ENCODE peak calls at places on chromosome X, in four cellular contexts. One of them, this sample, is unnamed.
A peak's percentile ranks its signal among the peaks of the same experiment; 100 is the strongest.

GRCh38 chrX:96540111-96540631 is 144.5 kb upstream of the DIAPH2 start:
- DNase-seq in HCT116: no peak
- DNase-seq in stomach: no peak
- DNase-seq in breast epithelium: no peak
- DNase-seq in this sample: no peak

GRCh38 chrX:45422216-45422925 is 221.7 kb upstream of the DIPK2B start:
- DNase-seq in HCT116: no peak
- DNase-seq in stomach: no peak
- DNase-seq in breast epithelium: no peak
- DNase-seq in this sample: no peak

GRCh38 chrX:86141786-86142185 is 6.5 kb upstream of the DACH2 start:
- DNase-seq in stomach: no peak
- DNase-seq in HCT116: no peak
- DNase-seq in breast epithelium: no peak
- DNase-seq in this sample: no peak

GRCh38 chrX:23494741-23495140 is 160.1 kb downstream of the PTCHD1 start:
- DNase-seq in breast epithelium: no peak
- DNase-seq in stomach: no peak
- DNase-seq in HCT116: no peak
- DNase-seq in this sample: no peak

GRCh38 chrX:33128048-33128805 is 83.1 kb downstream of the DMD start:
- DNase-seq in stomach: no peak
- DNase-seq in breast epithelium: no peak
- DNase-seq in HCT116: no peak
- DNase-seq in this sample: no peak

GRCh38 chrX:8738588-8739189 is 6.8 kb upstream of the ANOS1 start:
- DNase-seq in stomach: peak; percentile 59
- DNase-seq in HCT116: no peak
- DNase-seq in breast epithelium: no peak
- DNase-seq in this sample: peak; percentile 18

GRCh38 chrX:72727846-72728245 is 13.7 kb upstream of the PHKA1 start:
- DNase-seq in HCT116: no peak
- DNase-seq in stomach: no peak
- DNase-seq in breast epithelium: no peak
- DNase-seq in this sample: no peak

GRCh38 chrX:114344756-114345155 is 239.1 kb upstream of the HTR2C start:
- DNase-seq in HCT116: peak; percentile 26
- DNase-seq in stomach: no peak
- DNase-seq in breast epithelium: no peak
- DNase-seq in this sample: peak; percentile 34

GRCh38 chrX:41265615-41266014 is 68.3 kb upstream of the DDX3X start:
- DNase-seq in HCT116: no peak
- DNase-seq in breast epithelium: no peak
- DNase-seq in stomach: no peak
- DNase-seq in this sample: no peak

GRCh38 chrX:71621644-71622346 is 3.5 kb upstream of the CXCR3 start:
- DNase-seq in HCT116: no peak
- DNase-seq in breast epithelium: no peak
- DNase-seq in stomach: no peak
- DNase-seq in this sample: no peak

GRCh38 chrX:4844376-4844775 is 1130.9 kb upstream of the PRKX start:
- DNase-seq in HCT116: no peak
- DNase-seq in breast epithelium: no peak
- DNase-seq in stomach: peak; percentile 27
- DNase-seq in this sample: no peak

GRCh38 chrX:31483336-31483735 is 411.5 kb upstream of the FTHL17 start:
- DNase-seq in breast epithelium: peak; percentile 30
- DNase-seq in stomach: no peak
- DNase-seq in HCT116: no peak
- DNase-seq in this sample: no peak

GRCh38 chrX:40172980-40173661 is 75.4 kb upstream of the BCOR start:
- DNase-seq in HCT116: no peak
- DNase-seq in stomach: no peak
- DNase-seq in breast epithelium: no peak
- DNase-seq in this sample: no peak
- TF ChIP-seq POLR2AphosphoS5 in HCT116: no peak
- TF ChIP-seq POLR2AphosphoS5 in stomach: no peak
- TF ChIP-seq POLR2AphosphoS5 in breast epithelium: no peak
- TF ChIP-seq POLR2AphosphoS5 in this sample: no peak

DNA sequence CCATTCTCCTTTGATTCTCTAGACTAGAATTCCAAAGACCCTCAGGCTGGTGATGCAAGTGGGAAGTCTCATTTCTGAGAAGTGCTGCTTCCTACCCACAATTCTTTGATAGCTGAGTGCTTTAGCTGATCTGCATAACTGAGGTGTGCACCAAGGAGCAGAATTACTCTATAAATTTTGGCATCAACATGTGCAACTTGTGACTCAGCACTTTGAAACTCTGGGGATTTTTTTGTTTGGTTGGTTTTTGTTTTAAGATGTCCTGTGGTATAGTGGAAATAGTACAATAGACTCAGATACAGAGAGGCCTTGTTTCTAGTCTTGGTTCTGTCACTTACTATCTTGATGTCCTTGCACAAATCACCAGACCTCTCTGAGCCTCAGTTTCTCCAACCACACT is 148.4 kb downstream of the AR start:
- DNase-seq in HCT116: no peak
- DNase-seq in breast epithelium: no peak
- DNase-seq in stomach: no peak
- DNase-seq in this sample: no peak
- H3K9me3 ChIP-seq in HCT116: no peaks in the 10 kb centered on the region
- H3K9me3 ChIP-seq in breast epithelium: no peaks in the 10 kb centered on the region
- H3K9me3 ChIP-seq in stomach: no peaks in the 10 kb centered on the region
- H3K9me3 ChIP-seq in this sample: no peaks in the 10 kb centered on the region

GRCh38 chrX:56728752-56729151 is 291 bp upstream of the NBDY start:
- DNase-seq in breast epithelium: no peak
- DNase-seq in HCT116: no peak
- DNase-seq in stomach: no peak
- DNase-seq in this sample: no peak
- H3K4me3 ChIP-seq in breast epithelium: peak overlapping the region; percentile 71
- H3K4me3 ChIP-seq in HCT116: peak overlapping the region; percentile 77
- H3K4me3 ChIP-seq in stomach: peak overlapping the region; percentile 54
- H3K4me3 ChIP-seq in this sample: peak overlapping the region; percentile 83

GRCh38 chrX:56066016-56066415 is 166.1 kb upstream of the KLF8 start:
- DNase-seq in breast epithelium: no peak
- DNase-seq in HCT116: no peak
- DNase-seq in stomach: no peak
- DNase-seq in this sample: no peak

GRCh38 chrX:56069299-56069941 is 162.7 kb upstream of the KLF8 start:
- DNase-seq in HCT116: no peak
- DNase-seq in stomach: no peak
- DNase-seq in breast epithelium: no peak
- DNase-seq in this sample: no peak

DNA sequence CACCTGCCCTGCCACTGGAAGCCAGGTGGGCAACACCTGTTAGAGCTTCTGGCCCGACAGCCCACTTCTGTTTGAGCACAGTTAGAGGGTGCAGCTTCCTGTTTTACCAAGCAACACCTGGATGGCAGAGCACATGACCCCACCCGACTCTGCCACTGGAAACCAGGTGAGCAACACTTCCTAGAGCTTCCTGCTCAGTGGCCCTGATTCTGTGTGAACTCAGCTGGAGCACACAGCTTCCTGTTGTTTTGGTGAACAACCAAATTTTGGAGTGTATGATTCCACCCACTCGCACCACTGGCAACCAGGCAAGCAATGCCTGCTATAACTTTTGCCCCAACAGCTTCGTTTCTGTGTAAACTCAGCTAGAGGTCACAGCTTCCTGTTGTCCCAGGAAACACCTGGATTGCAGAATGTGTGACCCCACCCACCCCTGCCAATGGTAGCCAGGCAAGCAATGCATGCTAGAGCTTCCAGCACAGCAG is 163.8 kb upstream of the KLF8 start:
- DNase-seq in HCT116: no peak
- DNase-seq in stomach: no peak
- DNase-seq in breast epithelium: no peak
- DNase-seq in this sample: no peak
- TF ChIP-seq POLR2AphosphoS5 in HCT116: no peak
- TF ChIP-seq POLR2AphosphoS5 in stomach: no peak
- TF ChIP-seq POLR2AphosphoS5 in breast epithelium: no peak
- TF ChIP-seq POLR2AphosphoS5 in this sample: no peak

GRCh38 chrX:1034717-1035116 is 177.7 kb downstream of the CRLF2 start:
- DNase-seq in HCT116: no peak
- DNase-seq in stomach: no peak
- DNase-seq in breast epithelium: no peak
- DNase-seq in this sample: no peak

GRCh38 chrX:1031521-1032430 is 180.7 kb downstream of the CRLF2 start:
- DNase-seq in breast epithelium: no peak
- DNase-seq in HCT116: no peak
- DNase-seq in stomach: peak; percentile 11
- DNase-seq in this sample: no peak

GRCh38 chrX:1041051-1041450 is 171.4 kb downstream of the CRLF2 start:
- DNase-seq in stomach: no peak
- DNase-seq in HCT116: no peak
- DNase-seq in breast epithelium: no peak
- DNase-seq in this sample: no peak

GRCh38 chrX:1029494-1029893 is 183.0 kb downstream of the CRLF2 start:
- DNase-seq in stomach: no peak
- DNase-seq in HCT116: no peak
- DNase-seq in breast epithelium: no peak
- DNase-seq in this sample: no peak

DNA sequence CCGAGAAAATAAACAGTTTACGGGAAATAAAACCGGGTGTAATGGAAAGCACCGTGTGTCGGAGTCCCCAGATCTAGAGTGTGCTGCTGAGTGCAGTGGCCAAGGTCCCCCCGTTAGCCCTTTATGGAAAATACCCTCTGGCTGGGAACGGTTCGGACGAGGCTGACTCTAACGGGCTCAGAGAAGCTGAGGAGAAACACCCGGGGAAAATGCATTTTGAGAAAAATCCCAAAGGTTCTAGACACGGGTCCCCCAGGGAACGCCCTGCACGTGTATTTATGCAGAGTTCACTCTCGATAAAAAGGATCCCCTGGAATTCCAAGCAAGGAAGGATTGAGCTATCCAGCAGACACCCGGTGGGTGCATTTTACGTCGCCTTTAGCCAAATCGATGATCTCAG is 177.2 kb downstream of the CRLF2 start:
- DNase-seq in breast epithelium: no peak
- DNase-seq in HCT116: no peak
- DNase-seq in stomach: no peak
- DNase-seq in this sample: no peak
- H3K9me3 ChIP-seq in breast epithelium: peaks cover 25% of the 10 kb centered on the region
- H3K9me3 ChIP-seq in HCT116: no peaks in the 10 kb centered on the region
- H3K9me3 ChIP-seq in stomach: peaks cover 37% of the 10 kb centered on the region
- H3K9me3 ChIP-seq in this sample: no peaks in the 10 kb centered on the region

DNA sequence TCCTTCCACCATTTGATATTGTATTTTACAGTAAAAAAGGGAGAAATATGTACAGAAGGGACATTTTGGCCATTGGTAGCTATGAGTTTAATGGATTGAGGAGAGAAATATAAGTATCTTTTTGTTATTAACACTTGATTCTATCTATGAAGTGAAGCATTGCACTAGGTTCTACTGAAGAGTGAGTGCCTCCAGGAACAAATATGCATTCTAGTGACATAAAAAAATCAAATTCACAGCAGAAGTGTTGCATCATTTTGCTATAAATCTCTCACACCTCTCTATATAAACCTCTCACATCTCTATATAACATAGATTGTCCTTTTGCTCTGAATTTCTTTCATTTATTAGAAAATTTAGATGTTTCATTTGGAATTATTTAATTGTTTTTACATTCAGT is 425 bp downstream of the SYTL5 start:
- DNase-seq in HCT116: no peak
- DNase-seq in stomach: no peak
- DNase-seq in breast epithelium: no peak
- DNase-seq in this sample: no peak
- H3K4me3 ChIP-seq in HCT116: no peak overlapping the region
- H3K4me3 ChIP-seq in stomach: no peak overlapping the region
- H3K4me3 ChIP-seq in breast epithelium: no peak overlapping the region
- H3K4me3 ChIP-seq in this sample: no peak overlapping the region

GRCh38 chrX:35339796-35340195 is 397.2 kb downstream of the FAM47B start:
- DNase-seq in HCT116: no peak
- DNase-seq in breast epithelium: no peak
- DNase-seq in stomach: no peak
- DNase-seq in this sample: no peak
- TF ChIP-seq POLR2AphosphoS5 in HCT116: no peak
- TF ChIP-seq POLR2AphosphoS5 in breast epithelium: no peak
- TF ChIP-seq POLR2AphosphoS5 in stomach: no peak
- TF ChIP-seq POLR2AphosphoS5 in this sample: no peak

GRCh38 chrX:146449243-146449642 is 360.3 kb upstream of the CXorf51B start:
- DNase-seq in HCT116: no peak
- DNase-seq in stomach: no peak
- DNase-seq in breast epithelium: no peak
- DNase-seq in this sample: no peak
- H3K9me3 ChIP-seq in HCT116: no peaks in the 10 kb centered on the region
- H3K9me3 ChIP-seq in stomach: no peaks in the 10 kb centered on the region
- H3K9me3 ChIP-seq in breast epithelium: no peaks in the 10 kb centered on the region
- H3K9me3 ChIP-seq in this sample: no peaks in the 10 kb centered on the region

GRCh38 chrX:49184294-49185061 is 1.7 kb downstream of the PRICKLE3 start:
- DNase-seq in breast epithelium: peak; percentile 89
- DNase-seq in HCT116: peak; percentile 86
- DNase-seq in stomach: peak; percentile 93
- DNase-seq in this sample: peak; percentile 74
- H3K4me3 ChIP-seq in breast epithelium: peak overlapping the region; percentile 76
- H3K4me3 ChIP-seq in HCT116: peak overlapping the region; percentile 81
- H3K4me3 ChIP-seq in stomach: peak overlapping the region; percentile 58
- H3K4me3 ChIP-seq in this sample: peak overlapping the region; percentile 72